ENCODE peak calls at places on chromosomes 1 and 21, in six cellular contexts. H is stimulated activated CD4-positive, alpha-beta T cell treated with anti-CD3 and anti-CD28 coated beads, Interleukin-2, amount 100 ng/mL, for 4 hours; K is stimulated activated CD8-positive, alpha-beta memory T cell treated with anti-CD3 and anti-CD28 coated beads, Interleukin-2, amount 100 ng/mL, for 48 hours; W is HuH-7.5; V is activated CD4-positive, CD25-positive, alpha-beta regulatory T cell treated with anti-CD3 and anti-CD28 coated beads, Interleukin-2, amount 50 U/mL, for 72 hours; A is GM23338. I is an unnamed sample.

GRCh38 chr21:41065539-41065938 is 102.4 kb upstream of the BACE2 start:
- DNase-seq in H (no peak), K (no peak), W (no peak), V (no peak), A (no peak), I (no peak)

GRCh38 chr1:222582099-222582774 is 7.5 kb downstream of the TAF1A start:
- DNase-seq in H (no peak), K (no peak), W (no peak), V (no peak), A (no peak), I (peak; percentile 77)

GRCh38 chr1:30043256-30043655 is 680.1 kb downstream of the MATN1 start:
- DNase-seq in H (no peak), K (no peak), W (no peak), V (no peak), A (no peak), I (no peak)

GRCh38 chr1:19239876-19240275 is 11.4 kb downstream of the EMC1 start:
- DNase-seq in H (no peak), K (no peak), W (no peak), V (no peak), A (no peak), I (no peak)

GRCh38 chr1:155967410-155968400 is 10.6 kb downstream of the ARHGEF2 start:
- DNase-seq in H (no peak), K (no peak), W (no peak), V (no peak), A (peak; percentile 69), I (no peak)

GRCh38 chr1:96843196-96843595 is 121.6 kb downstream of the PTBP2 start:
- DNase-seq in H (no peak), K (no peak), W (no peak), V (no peak), A (no peak), I (no peak)

GRCh38 chr1:85495556-85495955 is 30.6 kb upstream of the DDAH1 start:
- DNase-seq in H (no peak), K (no peak), W (no peak), V (no peak), A (no peak), I (peak; percentile 80)

GRCh38 chr1:52662645-52663313 is 29.8 kb downstream of the SHISAL2A start:
- DNase-seq in H (no peak), K (no peak), W (no peak), V (no peak), A (peak; percentile 88), I (peak; percentile 86)

GRCh38 chr1:1539310-1540014 is 962 bp downstream of the TMEM240 start:
- DNase-seq in H (no peak), K (no peak), W (no peak), V (no peak), A (peak; percentile 81), I (no peak)

GRCh38 chr1:225859151-225859550 is 23.0 kb downstream of the TMEM63A start:
- DNase-seq in H (no peak), K (no peak), W (no peak), V (no peak), A (no peak), I (no peak)

GRCh38 chr1:222769968-222770620 is 33.1 kb downstream of the FAM177B start:
- DNase-seq in H (no peak), K (no peak), W (no peak), V (no peak), A (no peak), I (no peak)

GRCh38 chr21:18608226-18608625 is 204.6 kb upstream of the TMPRSS15 start:
- DNase-seq in H (no peak), K (no peak), W (no peak), V (no peak), A (no peak), I (no peak)